ENCODE peak calls at places on chromosomes 6 and 20, in six cellular contexts. N is AG09319; R is occipital lobe; V is EL; W is activated CD4-positive, CD25-positive, alpha-beta regulatory T cell treated with anti-CD3 and anti-CD28 coated beads, Interleukin-2, amount 50 U/mL, for 16 hours; Z is activated T-helper 2 cell treated with anti-CD3 and anti-CD28 coated beads, Interferon-gamma antibody, Interleukin-2, Interleukin-4, amounts not matched to agents 10 μg/mL and 5 μg/mL and 100 μg/mL, durations not matched to agents 14 hours and 24 hours and 36 hours. K is an unnamed sample.

GRCh38 chr20:2289475-2289874 is 6.3 kb upstream of the TGM3 start:
- DNase-seq in N (no peak), W (no peak), V (no peak), R (no peak), Z (no peak), K (no peak)

GRCh38 chr20:7989379-7989778 is 30.2 kb downstream of the TMX4 start:
- DNase-seq in W (no peak), N (no peak), Z (no peak), V (no peak), R (no peak), K (no peak)

GRCh38 chr20:7841291-7841966 is 98.8 kb downstream of the HAO1 start:
- DNase-seq in N (no peak), Z (no peak), V (peak), W (no peak), R (no peak), K (no peak)

GRCh38 chr20:7459123-7459522 is 481.1 kb downstream of the HAO1 start:
- DNase-seq in N (no peak), V (no peak), W (no peak), R (no peak), Z (no peak), K (no peak)

GRCh38 chr20:2873747-2874041 is 413 bp downstream of the PTPRA start:
- DNase-seq in Z (peak), R (no peak), V (peak), N (no peak), W (peak), K (peak)

GRCh38 chr6:83815631-83816030 is 37.5 kb upstream of the RIPPLY2 start:
- DNase-seq in Z (no peak), V (peak), N (no peak), W (no peak), R (no peak), K (no peak)

GRCh38 chr20:32574296-32575226 is 10.6 kb downstream of the NOL4L start:
- DNase-seq in N (peak), V (peak), R (peak), Z (no peak), W (no peak), K (peak)

GRCh38 chr6:90044833-90045337 is 150.6 kb downstream of the GJA10 start:
- DNase-seq in W (no peak), V (peak), R (no peak), Z (no peak), N (no peak), K (no peak)

GRCh38 chr20:53774487-53775203 is 181.0 kb upstream of the ZNF217 start:
- DNase-seq in V (peak), W (no peak), R (no peak), N (peak), Z (no peak), K (no peak)

GRCh38 chr6:31336872-31337496 is 20.0 kb downstream of the HLA-B start:
- DNase-seq in V (no peak), R (no peak), Z (no peak), N (no peak), W (no peak), K (no peak)

GRCh38 chr6:123592426-123592825 is 44.3 kb downstream of the TRDN start:
- DNase-seq in Z (no peak), R (no peak), V (no peak), W (no peak), N (no peak), K (no peak)

GRCh38 chr20:23668477-23668951 is 20.3 kb downstream of the CST4 start:
- DNase-seq in R (peak), W (no peak), Z (peak), V (peak), N (no peak), K (peak)

GRCh38 chr6:41359617-41360313 is 24.4 kb downstream of the NCR2 start:
- DNase-seq in Z (no peak), R (no peak), W (no peak), V (no peak), N (no peak), K (no peak)

GRCh38 chr6:158011980-158012566 is 30.4 kb downstream of the SYNJ2 start:
- DNase-seq in V (no peak), N (no peak), R (no peak), Z (no peak), W (no peak), K (no peak)

GRCh38 chr6:107491791-107492674 is 2.1 kb downstream of the SOBP start:
- DNase-seq in Z (no peak), W (no peak), R (no peak), N (peak), V (peak), K (no peak)

GRCh38 chr20:46757754-46758678 is 48.6 kb downstream of the SLC2A10 start:
- DNase-seq in V (peak), W (peak), R (no peak), Z (peak), N (no peak), K (peak)

K was measured in activated T-helper 1 cell treated with anti-CD3 and anti-CD28 coated beads, Interleukin-12 subunit alpha, Interleukin-12 subunit beta, Interleukin-2, Interleukin-4 antibody, amounts not matched to agents 30 ng/mL and 10 ng/mL and 1 ng/mL, durations not matched to agents 14 hours and 24 hours and 36 hours.